ENCODE peak calls at places on chromosomes 6 and 20, in seven cellular contexts. One of them, this sample, is unnamed.

GRCh38 chr6:98832282-98833100 is 1.9 kb upstream of the POU3F2 start:
- DNase-seq in CD8-positive, alpha-beta T cell: no peak
- DNase-seq in dorsolateral prefrontal cortex: no peak
- DNase-seq in heart left ventricle: no peak
- DNase-seq in lower leg skin: no peak
- DNase-seq in MCF 10A: no peak
- DNase-seq in heart right ventricle: no peak
- DNase-seq in this sample: no peak

GRCh38 chr6:117477988-117478852 is 4.3 kb upstream of the DCBLD1 start:
- DNase-seq in CD8-positive, alpha-beta T cell: no peak
- DNase-seq in dorsolateral prefrontal cortex: no peak
- DNase-seq in heart left ventricle: no peak
- DNase-seq in lower leg skin: no peak
- DNase-seq in MCF 10A: peak
- DNase-seq in heart right ventricle: no peak
- DNase-seq in this sample: no peak

GRCh38 chr6:64696053-64696452 is 1011.0 kb downstream of the EYS start:
- DNase-seq in CD8-positive, alpha-beta T cell: no peak
- DNase-seq in dorsolateral prefrontal cortex: no peak
- DNase-seq in heart left ventricle: no peak
- DNase-seq in lower leg skin: no peak
- DNase-seq in MCF 10A: no peak
- DNase-seq in heart right ventricle: no peak
- DNase-seq in this sample: no peak

GRCh38 chr6:1318036-1318435 is 6.1 kb downstream of the FOXQ1 start:
- DNase-seq in CD8-positive, alpha-beta T cell: no peak
- DNase-seq in dorsolateral prefrontal cortex: no peak
- DNase-seq in heart left ventricle: no peak
- DNase-seq in lower leg skin: no peak
- DNase-seq in MCF 10A: no peak
- DNase-seq in heart right ventricle: no peak
- DNase-seq in this sample: no peak

GRCh38 chr20:46130534-46130933 is 12.4 kb downstream of the CD40 start:
- DNase-seq in CD8-positive, alpha-beta T cell: no peak
- DNase-seq in dorsolateral prefrontal cortex: peak
- DNase-seq in heart left ventricle: no peak
- DNase-seq in lower leg skin: no peak
- DNase-seq in MCF 10A: no peak
- DNase-seq in heart right ventricle: no peak
- DNase-seq in this sample: no peak

GRCh38 chr6:116307633-116308032 is 27.9 kb upstream of the TSPYL1 start:
- DNase-seq in CD8-positive, alpha-beta T cell: no peak
- DNase-seq in dorsolateral prefrontal cortex: no peak
- DNase-seq in heart left ventricle: no peak
- DNase-seq in lower leg skin: no peak
- DNase-seq in MCF 10A: no peak
- DNase-seq in heart right ventricle: no peak
- DNase-seq in this sample: no peak

GRCh38 chr6:148520109-148520841 is 177.6 kb downstream of the SASH1 start:
- DNase-seq in CD8-positive, alpha-beta T cell: no peak
- DNase-seq in dorsolateral prefrontal cortex: no peak
- DNase-seq in heart left ventricle: no peak
- DNase-seq in lower leg skin: no peak
- DNase-seq in MCF 10A: no peak
- DNase-seq in heart right ventricle: no peak
- DNase-seq in this sample: peak

GRCh38 chr6:135281907-135282306 is 100.8 kb downstream of the MYB start:
- DNase-seq in CD8-positive, alpha-beta T cell: no peak
- DNase-seq in dorsolateral prefrontal cortex: no peak
- DNase-seq in heart left ventricle: no peak
- DNase-seq in lower leg skin: no peak
- DNase-seq in MCF 10A: no peak
- DNase-seq in heart right ventricle: no peak
- DNase-seq in this sample: no peak

GRCh38 chr20:31966991-31967655 is 828 bp upstream of the XKR7 start:
- DNase-seq in CD8-positive, alpha-beta T cell: no peak
- DNase-seq in dorsolateral prefrontal cortex: no peak
- DNase-seq in heart left ventricle: no peak
- DNase-seq in lower leg skin: no peak
- DNase-seq in MCF 10A: no peak
- DNase-seq in heart right ventricle: no peak
- DNase-seq in this sample: no peak

GRCh38 chr20:431012-431904 is 23.2 kb downstream of the RBCK1 start:
- DNase-seq in CD8-positive, alpha-beta T cell: no peak
- DNase-seq in dorsolateral prefrontal cortex: peak
- DNase-seq in heart left ventricle: peak
- DNase-seq in lower leg skin: peak
- DNase-seq in MCF 10A: peak
- DNase-seq in heart right ventricle: peak
- DNase-seq in this sample: no peak

GRCh38 chr6:21915707-21916399 is 322.3 kb downstream of the SOX4 start:
- DNase-seq in CD8-positive, alpha-beta T cell: no peak
- DNase-seq in dorsolateral prefrontal cortex: no peak
- DNase-seq in heart left ventricle: no peak
- DNase-seq in lower leg skin: no peak
- DNase-seq in MCF 10A: peak
- DNase-seq in heart right ventricle: no peak
- DNase-seq in this sample: no peak

DNA sequence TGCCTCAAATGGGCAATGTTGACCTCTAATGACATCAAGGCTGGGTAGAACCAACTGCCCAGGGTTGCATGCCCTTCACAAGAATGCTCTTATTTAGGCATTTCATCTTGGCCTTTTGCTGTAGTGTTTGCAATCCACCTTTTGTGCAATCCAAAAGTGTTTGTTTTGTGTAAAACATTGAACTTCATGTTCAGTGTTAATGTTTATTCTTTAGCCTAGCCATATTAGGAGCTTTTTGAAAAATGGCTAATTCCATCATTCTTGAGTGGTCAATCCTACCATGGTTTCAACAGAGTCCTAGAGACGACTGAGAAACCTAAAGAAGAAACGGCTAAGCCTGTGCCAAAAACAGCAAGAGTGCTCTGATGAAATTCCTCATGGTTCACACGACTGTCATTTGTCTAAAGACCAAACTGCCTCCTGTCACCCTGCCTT is 279.6 kb upstream of the PRDM1 start:
- DNase-seq in CD8-positive, alpha-beta T cell: no peak
- DNase-seq in dorsolateral prefrontal cortex: no peak
- DNase-seq in heart left ventricle: no peak
- DNase-seq in lower leg skin: no peak
- DNase-seq in MCF 10A: peak
- DNase-seq in heart right ventricle: no peak
- DNase-seq in this sample: no peak
- TF ChIP-seq CTCF in CD8-positive, alpha-beta T cell: no peak
- TF ChIP-seq CTCF in dorsolateral prefrontal cortex: no peak
- TF ChIP-seq CTCF in heart left ventricle: no peak
- TF ChIP-seq CTCF in lower leg skin: no peak
- TF ChIP-seq CTCF in MCF 10A: no peak
- TF ChIP-seq CTCF in heart right ventricle: no peak
- TF ChIP-seq CTCF in this sample: no peak

GRCh38 chr6:32608374-32608773 is 18.7 kb upstream of the HLA-DRB1 start:
- DNase-seq in CD8-positive, alpha-beta T cell: no peak
- DNase-seq in dorsolateral prefrontal cortex: no peak
- DNase-seq in heart left ventricle: no peak
- DNase-seq in lower leg skin: no peak
- DNase-seq in MCF 10A: no peak
- DNase-seq in heart right ventricle: no peak
- DNase-seq in this sample: no peak
- TF ChIP-seq CTCF in CD8-positive, alpha-beta T cell: no peak
- TF ChIP-seq CTCF in dorsolateral prefrontal cortex: no peak
- TF ChIP-seq CTCF in heart left ventricle: no peak
- TF ChIP-seq CTCF in lower leg skin: no peak
- TF ChIP-seq CTCF in MCF 10A: no peak
- TF ChIP-seq CTCF in heart right ventricle: no peak
- TF ChIP-seq CTCF in this sample: no peak

DNA sequence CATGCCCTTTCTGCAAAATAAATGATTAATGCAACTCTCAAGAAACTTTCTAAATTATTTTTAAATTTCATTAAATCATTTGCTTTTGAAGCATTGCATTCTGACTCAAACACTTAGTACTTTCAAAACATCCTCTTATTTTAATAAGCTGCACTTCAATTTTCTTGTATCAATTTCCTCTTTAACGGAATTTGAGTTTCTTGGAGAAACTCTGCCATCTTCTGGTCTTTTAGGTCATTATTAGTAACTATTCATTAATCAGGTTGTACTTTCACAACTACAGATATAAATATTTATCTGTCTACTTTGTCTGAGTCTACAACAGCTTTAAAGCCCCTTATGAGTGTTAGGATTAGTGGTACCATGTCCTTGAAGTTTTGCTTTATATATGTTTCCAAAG is 30.2 kb downstream of the TMX4 start:
- DNase-seq in CD8-positive, alpha-beta T cell: no peak
- DNase-seq in dorsolateral prefrontal cortex: no peak
- DNase-seq in heart left ventricle: no peak
- DNase-seq in lower leg skin: no peak
- DNase-seq in MCF 10A: no peak
- DNase-seq in heart right ventricle: no peak
- DNase-seq in this sample: no peak
- TF ChIP-seq CTCF in CD8-positive, alpha-beta T cell: no peak
- TF ChIP-seq CTCF in dorsolateral prefrontal cortex: no peak
- TF ChIP-seq CTCF in heart left ventricle: no peak
- TF ChIP-seq CTCF in lower leg skin: no peak
- TF ChIP-seq CTCF in MCF 10A: no peak
- TF ChIP-seq CTCF in heart right ventricle: no peak
- TF ChIP-seq CTCF in this sample: no peak

DNA sequence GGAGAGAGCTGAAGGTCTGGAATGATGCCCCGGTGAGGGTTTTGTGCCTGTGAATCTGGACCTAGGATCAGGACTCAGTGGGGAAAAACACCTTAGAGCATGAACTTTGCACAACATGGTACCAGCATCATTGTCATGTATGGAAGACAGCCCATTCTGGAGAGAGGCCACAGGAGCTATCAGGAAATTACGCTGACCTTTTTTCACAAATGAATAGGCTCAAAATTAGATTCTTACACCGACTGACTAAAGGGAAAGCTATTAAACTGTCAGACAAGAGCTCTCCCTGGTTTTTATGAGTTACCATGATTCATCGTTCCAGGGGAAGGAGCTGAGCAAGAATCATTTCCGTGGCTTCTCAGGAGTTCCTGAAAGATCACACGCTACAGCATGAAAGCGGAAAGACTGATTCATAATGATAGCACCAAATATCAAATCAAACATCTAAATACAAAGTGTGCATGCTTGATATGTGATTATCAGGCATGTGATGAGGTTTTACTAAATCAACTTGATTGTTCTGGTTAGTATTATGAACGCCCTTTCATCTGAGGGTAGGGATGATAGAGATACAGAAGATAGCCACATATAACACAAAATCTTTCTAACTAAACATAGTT is 224.9 kb upstream of the SMLR1 start:
- DNase-seq in CD8-positive, alpha-beta T cell: no peak
- DNase-seq in dorsolateral prefrontal cortex: no peak
- DNase-seq in heart left ventricle: no peak
- DNase-seq in lower leg skin: no peak
- DNase-seq in MCF 10A: peak
- DNase-seq in heart right ventricle: no peak
- DNase-seq in this sample: no peak
- TF ChIP-seq CTCF in CD8-positive, alpha-beta T cell: no peak
- TF ChIP-seq CTCF in dorsolateral prefrontal cortex: no peak
- TF ChIP-seq CTCF in heart left ventricle: no peak
- TF ChIP-seq CTCF in lower leg skin: no peak
- TF ChIP-seq CTCF in MCF 10A: no peak
- TF ChIP-seq CTCF in heart right ventricle: no peak
- TF ChIP-seq CTCF in this sample: no peak

DNA sequence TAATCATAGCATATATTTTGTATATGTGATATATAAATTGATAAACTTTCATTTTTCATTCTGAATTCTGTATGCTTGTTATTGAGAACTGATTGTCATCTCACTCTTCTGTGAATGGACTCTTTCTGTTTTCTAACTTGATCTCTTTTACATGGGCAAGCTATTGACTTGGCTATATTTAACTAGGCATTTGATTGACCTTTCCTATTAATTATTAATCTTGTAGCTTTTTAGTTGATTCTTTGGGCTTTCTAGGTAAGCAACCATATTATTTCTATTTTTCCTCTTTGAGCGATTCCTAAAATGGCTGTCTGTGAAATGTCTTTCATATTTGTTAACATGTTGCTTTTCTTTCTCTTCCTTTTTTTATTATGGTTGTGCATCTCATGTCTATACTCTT is 347.1 kb downstream of the CDKAL1 start:
- DNase-seq in CD8-positive, alpha-beta T cell: no peak
- DNase-seq in dorsolateral prefrontal cortex: no peak
- DNase-seq in heart left ventricle: no peak
- DNase-seq in lower leg skin: no peak
- DNase-seq in MCF 10A: no peak
- DNase-seq in heart right ventricle: no peak
- DNase-seq in this sample: no peak
- TF ChIP-seq CTCF in CD8-positive, alpha-beta T cell: no peak
- TF ChIP-seq CTCF in dorsolateral prefrontal cortex: no peak
- TF ChIP-seq CTCF in heart left ventricle: no peak
- TF ChIP-seq CTCF in lower leg skin: no peak
- TF ChIP-seq CTCF in MCF 10A: no peak
- TF ChIP-seq CTCF in heart right ventricle: no peak
- TF ChIP-seq CTCF in this sample: no peak

GRCh38 chr6:36245572-36246031 is 24.3 kb upstream of the PNPLA1 start:
- DNase-seq in CD8-positive, alpha-beta T cell: peak
- DNase-seq in dorsolateral prefrontal cortex: no peak
- DNase-seq in heart left ventricle: no peak
- DNase-seq in lower leg skin: no peak
- DNase-seq in MCF 10A: no peak
- DNase-seq in heart right ventricle: no peak
- DNase-seq in this sample: no peak
- TF ChIP-seq CTCF in CD8-positive, alpha-beta T cell: no peak
- TF ChIP-seq CTCF in dorsolateral prefrontal cortex: no peak
- TF ChIP-seq CTCF in heart left ventricle: no peak
- TF ChIP-seq CTCF in lower leg skin: no peak
- TF ChIP-seq CTCF in MCF 10A: no peak
- TF ChIP-seq CTCF in heart right ventricle: no peak
- TF ChIP-seq CTCF in this sample: no peak

This sample was measured in activated B cell treated with CpG ODN at 0.5 μM for 24 hours.